ENCODE peak calls at places on chromosomes 4 and X, in ten cellular contexts. M is BE2C, B is A549, P is astrocyte of the cerebellum, X is pancreas, W is GM23248, O is HCT116, Y is astrocyte of the spinal cord, Q is mammary epithelial cell, L is brain microvascular endothelial cell. E is an unnamed sample.

GRCh38 chr4:39255266-39255665 is 72.9 kb downstream of the WDR19 start:
- DNase-seq in B (peak; percentile 16), Q (peak; percentile 60), W (peak; percentile 48), L (peak; percentile 14), O (no peak), Y (peak; percentile 49), P (peak; percentile 44), X (no peak), M (no peak), E (peak; percentile 15)

GRCh38 chr4:18566970-18567799 is 545.6 kb upstream of the LCORL start:
- DNase-seq in X (no peak), M (no peak), W (no peak), B (peak; percentile 1), P (no peak), Q (no peak), O (no peak), L (peak; percentile 38), Y (no peak), E (no peak)

GRCh38 chrX:104113237-104113965 is 1.1 kb downstream of the ZCCHC18 start:
- DNase-seq in M (peak; percentile 66), Y (peak; percentile 49), X (peak; percentile 48), P (peak; percentile 11), O (no peak), Q (peak; percentile 53), B (peak; percentile 69), L (peak; percentile 42), W (peak; percentile 67), E (peak; percentile 43)

GRCh38 chrX:115350696-115351408 is 61.3 kb downstream of the LUZP4 start:
- DNase-seq in B (no peak), M (peak; percentile 74), W (peak; percentile 78), Q (no peak), P (no peak), L (no peak), Y (no peak), X (no peak), O (no peak), E (no peak)

GRCh38 chr4:143375326-143376073 is 38.8 kb downstream of the GAB1 start:
- DNase-seq in M (peak; percentile 30), Y (no peak), P (no peak), B (peak; percentile 12), L (peak; percentile 24), W (peak; percentile 46), Q (no peak), X (no peak), O (peak; percentile 6), E (no peak)

GRCh38 chr4:92840880-92841279 is 537.1 kb downstream of the GRID2 start:
- DNase-seq in W (no peak), Y (no peak), X (no peak), Q (no peak), M (no peak), O (no peak), P (no peak), B (no peak), L (no peak), E (no peak)

GRCh38 chrX:151902813-151903591 is 9.7 kb upstream of the MAGEA4 start:
- DNase-seq in M (no peak), W (peak; percentile 90), O (peak; percentile 29), X (no peak), B (peak; percentile 90), Q (peak; percentile 71), P (peak; percentile 62), L (peak; percentile 85), Y (peak; percentile 85), E (no peak)

GRCh38 chr4:128855656-128856055 is 46.2 kb downstream of the JADE1 start:
- DNase-seq in X (no peak), B (no peak), W (no peak), O (no peak), Y (no peak), L (no peak), Q (no peak), P (no peak), M (no peak), E (no peak)

GRCh38 chr4:24690436-24690835 is 104.9 kb upstream of the SOD3 start:
- DNase-seq in X (no peak), O (no peak), L (no peak), B (no peak), W (peak; percentile 60), P (no peak), Y (no peak), Q (no peak), M (no peak), E (no peak)

GRCh38 chr4:166991162-166991561 is 243.1 kb downstream of the SPOCK3 start:
- DNase-seq in L (no peak), P (no peak), X (no peak), Q (no peak), W (no peak), M (no peak), B (no peak), O (no peak), Y (no peak), E (no peak)

GRCh38 chr4:56655209-56655626 is 25.9 kb downstream of the HOPX start:
- DNase-seq in O (no peak), B (no peak), P (no peak), W (peak; percentile 33), Q (no peak), X (no peak), L (no peak), M (peak; percentile 6), Y (peak; percentile 49), E (peak; percentile 75)

GRCh38 chr4:56102581-56102980 is 153.8 kb downstream of the CEP135 start:
- DNase-seq in B (no peak), M (peak; percentile 15), W (no peak), O (no peak), X (no peak), Q (no peak), P (no peak), Y (no peak), L (no peak), E (no peak)

GRCh38 chr4:154425514-154425913 is 66.1 kb downstream of the DCHS2 start:
- DNase-seq in L (no peak), Q (no peak), W (no peak), Y (no peak), M (no peak), P (peak; percentile 38), O (no peak), X (no peak), B (no peak), E (no peak)

GRCh38 chr4:54723220-54723619 is 65.5 kb downstream of the KIT start:
- DNase-seq in O (no peak), M (no peak), Y (no peak), X (no peak), P (no peak), B (no peak), L (no peak), W (no peak), Q (no peak), E (no peak)

GRCh38 chr4:169200361-169201030 is 70.3 kb downstream of the SH3RF1 start:
- DNase-seq in X (no peak), P (no peak), Y (no peak), M (no peak), B (no peak), W (peak; percentile 35), O (no peak), Q (no peak), L (no peak), E (no peak)

GRCh38 chrX:119573840-119574393 is 446 bp upstream of the UBE2A start:
- DNase-seq in Y (peak; percentile 51), L (peak; percentile 35), W (peak; percentile 57), M (no peak), O (peak; percentile 15), P (no peak), Q (peak; percentile 32), X (peak; percentile 23), B (peak; percentile 57), E (peak; percentile 51)

GRCh38 chr4:89685690-89686089 is 151.3 kb downstream of the SNCA start:
- DNase-seq in Y (no peak), P (no peak), O (no peak), W (no peak), B (no peak), Q (no peak), L (no peak), X (no peak), M (no peak), E (no peak)

GRCh38 chr4:38161208-38162113 is 201.3 kb downstream of the PTTG2 start:
- DNase-seq in Y (peak; percentile 47), B (no peak), Q (peak; percentile 27), L (no peak), O (no peak), M (no peak), X (no peak), W (peak; percentile 65), P (no peak), E (no peak)
- H3K4me3 ChIP-seq in Y (no peak overlapping the region), B (no peak overlapping the region), Q (no peak overlapping the region), L (no peak overlapping the region), O (no peak overlapping the region), M (no peak overlapping the region), X (no peak overlapping the region), W (no peak overlapping the region), P (no peak overlapping the region), E (no peak overlapping the region)

DNA sequence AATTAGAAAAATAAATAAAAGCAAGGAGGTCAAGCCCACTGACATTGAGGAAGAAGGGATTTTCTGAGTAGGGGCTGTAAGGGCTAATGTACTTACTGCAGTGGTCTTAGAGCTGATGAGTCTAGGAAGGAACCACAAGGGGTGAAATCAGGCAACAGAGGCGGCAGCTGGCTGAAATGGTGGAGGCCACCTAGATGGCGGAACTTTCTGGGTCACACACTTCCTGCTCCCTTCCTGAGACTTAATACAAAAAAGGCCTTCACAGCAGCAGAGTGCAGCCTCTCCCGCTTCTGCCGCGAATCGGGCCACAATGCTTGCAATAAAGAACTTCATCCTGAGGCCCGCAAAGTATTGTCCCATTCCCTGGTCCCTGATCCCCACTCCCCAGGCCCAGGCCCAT is 15.4 kb downstream of the SNX12 start:
- DNase-seq in P (no peak), B (no peak), X (no peak), Y (no peak), W (no peak), M (no peak), Q (no peak), O (no peak), L (no peak), E (no peak)
- H3K4me3 ChIP-seq in P (peak overlapping the region; percentile 7), B (no peak overlapping the region), X (no peak overlapping the region), Y (peak overlapping the region; percentile 31), W (no peak overlapping the region), M (no peak overlapping the region), Q (no peak overlapping the region), O (no peak overlapping the region), L (peak overlapping the region; percentile 35), E (peak overlapping the region; percentile 45)

GRCh38 chr4:22237155-22237751 is 278.6 kb downstream of the ADGRA3 start:
- DNase-seq in L (no peak), W (peak; percentile 12), Q (no peak), B (peak; percentile 13), O (peak; percentile 29), P (no peak), M (peak; percentile 58), X (peak; percentile 53), Y (no peak), E (peak; percentile 48)
- H3K4me3 ChIP-seq in L (no peak overlapping the region), W (no peak overlapping the region), Q (no peak overlapping the region), B (no peak overlapping the region), O (no peak overlapping the region), P (no peak overlapping the region), M (no peak overlapping the region), X (peak overlapping the region; percentile 31), Y (no peak overlapping the region), E (no peak overlapping the region)

GRCh38 chr4:85474818-85475630 is at the start of gene ARHGAP24:
- DNase-seq in M (peak; percentile 84), B (peak; percentile 91), L (peak; percentile 88), O (peak; percentile 70), Q (peak; percentile 93), P (peak; percentile 93), X (peak; percentile 90), W (peak; percentile 96), Y (peak; percentile 96), E (peak; percentile 80)
- H3K4me3 ChIP-seq in M (peak within 1 kb of the TSS; percentile 73), B (peak within 1 kb of the TSS; percentile 68), L (peak within 1 kb of the TSS; percentile 61), O (peak within 1 kb of the TSS; percentile 85), Q (peak within 1 kb of the TSS; percentile 58), P (peak within 1 kb of the TSS; percentile 60), X (peak within 1 kb of the TSS; percentile 68), W (peak within 1 kb of the TSS; percentile 84), Y (peak within 1 kb of the TSS; percentile 59), E (peak within 1 kb of the TSS; percentile 59)